ENCODE peak calls at places on chromosomes 13 and 19, in seven cellular contexts. I is activated CD4-positive, alpha-beta T cell treated with anti-CD3 and anti-CD28 coated beads for 24 hours; L is mammary epithelial cell; R is substantia nigra; H is BE2C; G is right cardiac atrium; W is D341Med. A is an unnamed sample.

GRCh38 chr13:75637101-75637774 is 1.1 kb downstream of the LMO7 start:
- DNase-seq in R (no peak), I (no peak), L (peak), H (no peak), W (no peak), G (no peak), A (peak)

GRCh38 chr19:56270676-56271075 is 1.9 kb upstream of the EDDM13 start:
- DNase-seq in H (no peak), L (no peak), G (no peak), W (no peak), I (no peak), R (no peak), A (peak)

GRCh38 chr13:110546933-110547332 is 14.6 kb downstream of the RAB20 start:
- DNase-seq in I (no peak), R (no peak), W (no peak), H (no peak), L (peak), G (peak), A (peak)

GRCh38 chr19:42129399-42130253 is 2.6 kb downstream of the POU2F2 start:
- DNase-seq in H (peak), W (no peak), I (no peak), R (peak), L (peak), G (peak), A (peak)

GRCh38 chr13:107765724-107766436 is 449.5 kb downstream of the LIG4 start:
- DNase-seq in L (no peak), R (no peak), W (peak), G (no peak), I (no peak), H (peak), A (no peak)

GRCh38 chr19:50000038-50000890 is 24.9 kb downstream of the VRK3 start:
- DNase-seq in R (no peak), G (no peak), H (no peak), W (no peak), I (no peak), L (no peak), A (no peak)

GRCh38 chr19:34644991-34645461 is 31.9 kb downstream of the SCGB2B2 start:
- DNase-seq in G (no peak), R (no peak), L (no peak), H (peak), W (no peak), I (no peak), A (no peak)

GRCh38 chr13:49443327-49443688 is 556 bp downstream of the CAB39L start:
- DNase-seq in L (no peak), H (no peak), I (no peak), G (no peak), W (no peak), R (no peak), A (peak)

GRCh38 chr19:3372413-3372812 is 6.0 kb downstream of the NFIC start:
- DNase-seq in R (no peak), W (no peak), L (no peak), I (no peak), G (no peak), H (no peak), A (no peak)

GRCh38 chr19:42601811-42602443 is 7.2 kb upstream of the CEACAM8 start:
- DNase-seq in I (peak), L (peak), W (no peak), R (no peak), G (no peak), H (no peak), A (peak)

GRCh38 chr13:19725320-19725719 is 57.4 kb downstream of the PSPC1 start:
- DNase-seq in L (no peak), R (no peak), W (no peak), I (no peak), G (no peak), H (no peak), A (no peak)

GRCh38 chr13:52353116-52353718 is 52.8 kb downstream of the THSD1 start:
- DNase-seq in R (no peak), H (no peak), L (peak), I (no peak), W (no peak), G (no peak), A (peak)

GRCh38 chr19:42569193-42569592 is 25.5 kb downstream of the CEACAM8 start:
- DNase-seq in G (no peak), W (no peak), I (no peak), H (no peak), L (no peak), R (no peak), A (no peak)

GRCh38 chr13:27352698-27353097 is 71.7 kb upstream of the GTF3A start:
- DNase-seq in W (no peak), I (no peak), H (no peak), G (no peak), R (no peak), L (no peak), A (no peak)

GRCh38 chr13:36715841-36716240 is 42.0 kb downstream of the SERTM1 start:
- DNase-seq in G (no peak), L (no peak), I (no peak), R (no peak), H (no peak), W (no peak), A (no peak)

GRCh38 chr19:13930402-13930801 is 7.8 kb downstream of the PODNL1 start:
- DNase-seq in G (no peak), R (no peak), I (no peak), W (peak), H (no peak), L (no peak), A (no peak)

GRCh38 chr13:95002126-95002525 is 289.8 kb upstream of the SOX21 start:
- DNase-seq in H (no peak), G (no peak), W (no peak), I (no peak), R (no peak), L (no peak), A (no peak)

GRCh38 chr13:110227864-110228643 is 78.9 kb downstream of the COL4A1 start:
- DNase-seq in I (no peak), W (no peak), L (no peak), H (no peak), R (no peak), G (no peak), A (no peak)

GRCh38 chr13:41426047-41426446 is 31.3 kb upstream of the RGCC start:
- DNase-seq in I (no peak), W (no peak), R (no peak), L (no peak), H (no peak), G (no peak), A (no peak)

GRCh38 chr19:9848060-9848459 is 12.9 kb downstream of the PIN1 start:
- DNase-seq in W (peak), R (no peak), I (no peak), L (no peak), H (peak), G (no peak), A (no peak)

GRCh38 chr13:94435604-94436226 is 43.8 kb downstream of the DCT start:
- DNase-seq in G (no peak), I (no peak), H (no peak), L (peak), W (peak), R (no peak), A (peak)

GRCh38 chr13:33793726-33794125 is 24.2 kb upstream of the RFC3 start:
- DNase-seq in L (no peak), G (no peak), I (no peak), R (no peak), W (no peak), H (no peak), A (peak)

GRCh38 chr13:50085063-50085462 is 69.8 kb downstream of the KCNRG start:
- DNase-seq in R (no peak), G (no peak), W (no peak), L (peak), I (no peak), H (no peak), A (peak)

GRCh38 chr19:41531438-41532311 is 44.3 kb upstream of the CEACAM21 start:
- DNase-seq in H (no peak), R (peak), I (peak), L (peak), G (peak), W (no peak), A (peak)

GRCh38 chr19:56838930-56839664 is 1.4 kb downstream of the PEG3 start:
- DNase-seq in L (peak), I (no peak), W (peak), G (peak), R (peak), H (peak), A (peak)

GRCh38 chr13:66543780-66544179 is 686.4 kb downstream of the PCDH9 start:
- DNase-seq in I (no peak), G (no peak), H (no peak), R (no peak), W (no peak), L (no peak), A (no peak)

GRCh38 chr13:19181021-19181620 is 503 bp downstream of the TUBA3C start:
- DNase-seq in I (no peak), L (no peak), W (no peak), G (no peak), R (no peak), H (no peak), A (no peak)

GRCh38 chr13:113917523-113918371 is 53.9 kb upstream of the GAS6 start:
- DNase-seq in I (no peak), H (no peak), W (peak), L (no peak), G (no peak), R (no peak), A (no peak)

GRCh38 chr19:43774103-43774939 is 6.5 kb downstream of the KCNN4 start:
- DNase-seq in H (peak), R (peak), L (no peak), I (no peak), G (peak), W (peak), A (peak)

GRCh38 chr13:57820924-57821323 is 189.4 kb downstream of the PCDH17 start:
- DNase-seq in L (no peak), W (no peak), H (no peak), I (no peak), G (no peak), R (no peak), A (no peak)

GRCh38 chr13:71831716-71832115 is 35.3 kb downstream of the DACH1 start:
- DNase-seq in L (no peak), R (no peak), I (no peak), W (no peak), H (no peak), G (no peak), A (no peak)

GRCh38 chr19:4472174-4472974 is at the start of gene HDGFL2:
- DNase-seq in H (no peak), I (peak), W (peak), R (no peak), G (peak), L (no peak), A (no peak)

GRCh38 chr13:73497430-73497829 is 438.6 kb downstream of the KLF5 start:
- DNase-seq in W (no peak), I (no peak), R (no peak), L (peak), G (no peak), H (no peak), A (no peak)

GRCh38 chr19:56321981-56322558 is 7.4 kb upstream of the ZSCAN5A start:
- DNase-seq in H (no peak), L (no peak), W (no peak), G (no peak), R (no peak), I (no peak), A (no peak)

GRCh38 chr13:29105779-29106178 is 285.6 kb downstream of the MTUS2 start:
- DNase-seq in R (no peak), H (peak), I (no peak), L (no peak), G (no peak), W (peak), A (no peak)

GRCh38 chr13:113855012-113855921 is 8.6 kb downstream of the GAS6 start:
- DNase-seq in G (no peak), I (no peak), W (peak), H (no peak), L (no peak), R (no peak), A (no peak)

GRCh38 chr19:4144666-4145261 is 8.7 kb upstream of the CREB3L3 start:
- DNase-seq in G (no peak), W (peak), L (no peak), H (no peak), I (no peak), R (no peak), A (peak)

GRCh38 chr13:41554626-41555386 is 97.5 kb downstream of the RGCC start:
- DNase-seq in W (no peak), I (no peak), H (no peak), R (no peak), L (peak), G (no peak), A (no peak)

GRCh38 chr19:19304186-19304975 is 15.9 kb downstream of the SUGP1 start:
- DNase-seq in L (no peak), G (no peak), W (peak), I (no peak), R (peak), H (peak), A (no peak)

GRCh38 chr19:31231181-31231580 is 118.1 kb downstream of the TSHZ3 start:
- DNase-seq in G (no peak), H (no peak), W (no peak), R (no peak), I (no peak), L (no peak), A (no peak)